ENCODE peak calls at places on chromosomes 4 and X, in six cellular contexts. P is CD4-positive, alpha-beta T cell; V is tibial artery; W is Peyer's patch; X is fibroblast of lung; Q is PC-3. J is an unnamed sample. For H3K9me3, the result is how much of the 10 kb centered on the place peaks cover.

GRCh38 chrX:39681885-39682284 is 415.9 kb downstream of the BCOR start:
- DNase-seq in P (no peak), V (no peak), W (no peak), X (no peak), Q (no peak), J (no peak)

GRCh38 chr4:55398461-55398860 is 2.7 kb downstream of the TMEM165 start:
- DNase-seq in P (no peak), V (no peak), W (no peak), X (peak), Q (peak), J (no peak)

GRCh38 chrX:17932781-17933180 is 71.7 kb upstream of the RAI2 start:
- DNase-seq in P (no peak), V (no peak), W (no peak), X (no peak), Q (no peak), J (no peak)

GRCh38 chr4:164926301-164926700 is 49.3 kb downstream of the APELA start:
- DNase-seq in P (no peak), V (no peak), W (no peak), X (no peak), Q (peak), J (no peak)

GRCh38 chrX:10086683-10087082 is 70.1 kb upstream of the CLCN4 start:
- DNase-seq in P (no peak), V (no peak), W (no peak), X (no peak), Q (no peak), J (no peak)

GRCh38 chr4:99946346-99947189 is at the start of gene DNAJB14:
- DNase-seq in P (peak), V (peak), W (peak), X (peak), Q (peak), J (peak)

GRCh38 chr4:1748465-1748995 is 27.2 kb downstream of the TACC3 start:
- DNase-seq in P (peak), V (no peak), W (peak), X (peak), Q (peak), J (peak)

GRCh38 chrX:110665636-110666035 is 130.0 kb downstream of the CHRDL1 start:
- DNase-seq in P (no peak), V (no peak), W (no peak), X (peak), Q (peak), J (no peak)

GRCh38 chr4:16140520-16141249 is 56.9 kb upstream of the PROM1 start:
- DNase-seq in P (no peak), V (no peak), W (peak), X (peak), Q (peak), J (no peak)

GRCh38 chr4:101604976-101605375 is 185.6 kb upstream of the BANK1 start:
- DNase-seq in P (no peak), V (no peak), W (no peak), X (no peak), Q (no peak), J (no peak)

GRCh38 chr4:150072906-150073714 is 5.1 kb upstream of the DCLK2 start:
- DNase-seq in P (no peak), V (no peak), W (no peak), X (peak), Q (no peak), J (no peak)

GRCh38 chr4:184250795-184251679 is 33.4 kb upstream of the ENPP6 start:
- DNase-seq in P (no peak), V (no peak), W (no peak), X (peak), Q (peak), J (no peak)

GRCh38 chr4:184237612-184238011 is 19.9 kb upstream of the ENPP6 start:
- DNase-seq in P (no peak), V (no peak), W (no peak), X (no peak), Q (no peak), J (no peak)

GRCh38 chrX:77415161-77415560 is 32.0 kb upstream of the FGF16 start:
- DNase-seq in P (no peak), V (no peak), W (no peak), X (no peak), Q (peak), J (no peak)

GRCh38 chr4:4848540-4848939 is 10.9 kb upstream of the MSX1 start:
- DNase-seq in P (no peak), V (peak), W (no peak), X (no peak), Q (no peak), J (no peak)

GRCh38 chrX:95764972-95765451 is 919.6 kb upstream of the DIAPH2 start:
- DNase-seq in P (no peak), V (no peak), W (no peak), X (peak), Q (peak), J (no peak)

GRCh38 chr4:4914059-4914820 is 54.8 kb downstream of the MSX1 start:
- DNase-seq in P (no peak), V (no peak), W (no peak), X (no peak), Q (peak), J (no peak)

GRCh38 chr4:183571350-183572076 is 66.7 kb downstream of the ING2 start:
- DNase-seq in P (no peak), V (no peak), W (peak), X (peak), Q (peak), J (no peak)

GRCh38 chr4:183241322-183241640 is 78.8 kb downstream of the CLDN22 start:
- DNase-seq in P (no peak), V (no peak), W (no peak), X (peak), Q (peak), J (no peak)

GRCh38 chr4:142160509-142160908 is 524.1 kb downstream of the IL15 start:
- DNase-seq in P (no peak), V (no peak), W (no peak), X (no peak), Q (no peak), J (no peak)

GRCh38 chr4:153611679-153612078 is 72.4 kb upstream of the TLR2 start:
- DNase-seq in P (no peak), V (no peak), W (no peak), X (peak), Q (peak), J (no peak)

GRCh38 chr4:170853422-170854021 is 763.8 kb upstream of the AADAT start:
- DNase-seq in P (no peak), V (peak), W (peak), X (no peak), Q (peak), J (no peak)

GRCh38 chr4:173370130-173370476 is 651 bp upstream of the SAP30 start:
- DNase-seq in P (peak), V (peak), W (peak), X (no peak), Q (no peak), J (no peak)

GRCh38 chr4:94653095-94653649 is 104.6 kb upstream of the BMPR1B start:
- DNase-seq in P (no peak), V (no peak), W (no peak), X (no peak), Q (no peak), J (no peak)

GRCh38 chr4:113760094-113760851 is 1.3 kb downstream of the CAMK2D start:
- DNase-seq in P (peak), V (peak), W (peak), X (peak), Q (peak), J (no peak)

GRCh38 chr4:104615496-104615895 is 120.8 kb upstream of the CXXC4 start:
- DNase-seq in P (no peak), V (no peak), W (no peak), X (no peak), Q (no peak), J (no peak)

GRCh38 chrX:16466640-16467432 is 183.1 kb upstream of the S100G start:
- DNase-seq in P (no peak), V (no peak), W (no peak), X (no peak), Q (peak), J (no peak)

GRCh38 chrX:2272337-2272736 is 228.4 kb downstream of the DHRSX start:
- DNase-seq in P (no peak), V (no peak), W (no peak), X (no peak), Q (no peak), J (no peak)

GRCh38 chrX:105460366-105460765 is 239.9 kb upstream of the TEX13A start:
- DNase-seq in P (no peak), V (no peak), W (no peak), X (peak), Q (peak), J (no peak)

GRCh38 chr4:38101563-38101962 is 141.4 kb downstream of the PTTG2 start:
- DNase-seq in P (no peak), V (no peak), W (no peak), X (no peak), Q (no peak), J (no peak)

DNA sequence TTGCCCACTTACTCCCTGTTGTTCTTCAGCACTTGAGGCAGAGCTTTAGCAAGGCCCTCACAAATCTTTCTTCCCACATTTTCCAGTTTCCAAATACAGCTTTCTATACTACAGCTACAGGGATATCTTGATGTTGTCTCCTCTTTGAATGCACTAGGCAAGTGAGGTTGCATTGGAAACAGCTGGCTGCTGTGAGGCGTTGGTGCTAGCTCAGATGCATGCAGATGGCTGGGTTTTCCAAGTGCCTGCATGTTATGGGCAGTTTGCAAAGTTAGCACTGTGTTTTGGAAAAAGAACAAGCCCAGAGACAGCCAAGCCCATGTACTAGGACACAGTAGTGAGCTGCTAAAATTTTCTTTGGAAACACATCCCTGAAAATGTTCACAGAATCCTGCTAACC is 315.1 kb upstream of the RASGEF1B start:
- DNase-seq in P (no peak), V (no peak), W (no peak), X (no peak), Q (no peak), J (no peak)
- H3K9me3 ChIP-seq in P (under half), V (under half), W (under half), X (under half), Q (under half), J (under half)

DNA sequence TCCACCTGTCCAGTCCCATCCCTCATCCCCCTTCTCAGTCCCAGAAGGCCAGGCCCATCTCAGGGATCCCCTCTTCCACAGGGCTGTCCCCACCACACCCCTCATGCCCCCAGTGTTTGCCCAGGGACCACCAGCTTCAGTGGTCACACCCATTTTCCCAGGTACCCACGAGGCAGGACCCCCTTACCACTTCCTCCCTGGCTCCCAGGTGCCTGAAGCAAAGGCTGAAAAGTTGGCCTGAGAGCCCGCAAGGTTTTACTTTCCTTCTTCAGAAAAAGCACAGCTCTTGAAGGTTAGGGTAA is 7.8 kb downstream of the TMEM271 start:
- DNase-seq in P (no peak), V (no peak), W (no peak), X (no peak), Q (no peak), J (no peak)
- H3K9me3 ChIP-seq in P (under half), V (under half), W (under half), X (under half), Q (under half), J (under half)

GRCh38 chrX:46506076-46506475 is 39.1 kb downstream of the ZNF674 start:
- DNase-seq in P (no peak), V (no peak), W (no peak), X (no peak), Q (no peak), J (no peak)
- H3K9me3 ChIP-seq in P (under half), V (under half), W (under half), X (under half), Q (under half), J (under half)

DNA sequence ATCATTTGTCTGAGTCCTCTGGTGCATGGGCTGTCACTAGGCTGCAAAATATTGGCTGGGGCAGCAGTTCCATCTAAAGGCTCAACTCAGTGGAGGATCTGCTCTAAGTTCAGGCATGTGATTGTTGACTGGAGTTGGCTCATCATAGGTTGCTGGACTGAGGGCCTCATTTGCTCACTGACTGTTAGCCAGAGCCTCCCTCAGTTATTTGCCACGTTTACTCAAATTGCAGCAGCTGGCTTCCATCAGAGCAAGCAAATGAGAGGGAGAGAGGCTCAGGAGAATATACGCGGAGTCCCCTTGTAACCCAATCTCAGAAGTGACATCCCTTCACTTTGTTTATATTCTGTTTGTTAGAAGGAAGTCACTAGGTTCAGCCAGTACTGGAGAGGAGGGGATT is 54.1 kb downstream of the BMP3 start:
- DNase-seq in P (no peak), V (no peak), W (no peak), X (peak), Q (no peak), J (no peak)
- H3K9me3 ChIP-seq in P (under half), V (under half), W (under half), X (under half), Q (under half), J (under half)

GRCh38 chr4:133147922-133148689 is 988 bp upstream of the PCDH10 start:
- DNase-seq in P (no peak), V (peak), W (no peak), X (peak), Q (peak), J (no peak)

GRCh38 chr4:133148690-133149363 is at the start of gene PCDH10:
- DNase-seq in P (no peak), V (peak), W (peak), X (peak), Q (peak), J (no peak)

GRCh38 chr4:133146574-133147198 is 2.4 kb upstream of the PCDH10 start:
- DNase-seq in P (no peak), V (peak), W (no peak), X (peak), Q (peak), J (no peak)

GRCh38 chr4:133146192-133146573 is 2.9 kb upstream of the PCDH10 start:
- DNase-seq in P (no peak), V (no peak), W (no peak), X (no peak), Q (no peak), J (no peak)

GRCh38 chr4:133147365-133147821 is 1.7 kb upstream of the PCDH10 start:
- DNase-seq in P (no peak), V (peak), W (no peak), X (no peak), Q (peak), J (no peak)
- H3K9me3 ChIP-seq in P (under half), V (under half), W (under half), X (under half), Q (under half), J (under half)

J was measured in T-helper 17 cell.